ENCODE peak calls at places on chromosome 5, in seven cellular contexts. One of them, this sample, is unnamed.

GRCh38 chr5:73640861-73641320 is 14.9 kb downstream of the ARHGEF28 start:
- DNase-seq in K562: no peak
- DNase-seq in H1: no peak
- DNase-seq in HCT116: no peak
- DNase-seq in GM12878: no peak
- DNase-seq in HepG2: no peak
- DNase-seq in SK-N-SH: no peak
- DNase-seq in this sample: no peak

GRCh38 chr5:140324834-140325195 is 21.6 kb downstream of the HBEGF start:
- DNase-seq in H1: no peak
- DNase-seq in HCT116: no peak
- DNase-seq in HepG2: no peak
- DNase-seq in SK-N-SH: no peak
- DNase-seq in GM12878: no peak
- DNase-seq in K562: no peak
- DNase-seq in this sample: no peak

GRCh38 chr5:58088941-58089340 is 370.9 kb downstream of the PLK2 start:
- DNase-seq in H1: no peak
- DNase-seq in SK-N-SH: no peak
- DNase-seq in GM12878: no peak
- DNase-seq in K562: no peak
- DNase-seq in HCT116: no peak
- DNase-seq in HepG2: no peak
- DNase-seq in this sample: peak; percentile 88

GRCh38 chr5:141514330-141515111 is 25.6 kb downstream of the PCDHGC5 start:
- DNase-seq in HepG2: no peak
- DNase-seq in H1: no peak
- DNase-seq in GM12878: no peak
- DNase-seq in K562: no peak
- DNase-seq in SK-N-SH: no peak
- DNase-seq in HCT116: no peak
- DNase-seq in this sample: no peak

GRCh38 chr5:149617760-149618306 is 36.5 kb downstream of the ARHGEF37 start:
- DNase-seq in HCT116: no peak
- DNase-seq in K562: no peak
- DNase-seq in GM12878: peak; percentile 61
- DNase-seq in HepG2: no peak
- DNase-seq in SK-N-SH: no peak
- DNase-seq in H1: no peak
- DNase-seq in this sample: no peak

GRCh38 chr5:55613112-55613868 is 78.5 kb upstream of the PLPP1 start:
- DNase-seq in HCT116: no peak
- DNase-seq in H1: no peak
- DNase-seq in HepG2: no peak
- DNase-seq in K562: no peak
- DNase-seq in SK-N-SH: no peak
- DNase-seq in GM12878: no peak
- DNase-seq in this sample: no peak

GRCh38 chr5:133400831-133401351 is 211.4 kb downstream of the FSTL4 start:
- DNase-seq in SK-N-SH: no peak
- DNase-seq in HepG2: no peak
- DNase-seq in GM12878: no peak
- DNase-seq in H1: peak; percentile 50
- DNase-seq in HCT116: no peak
- DNase-seq in K562: no peak
- DNase-seq in this sample: no peak

GRCh38 chr5:150558088-150558621 is 50.2 kb downstream of the NDST1 start:
- DNase-seq in SK-N-SH: no peak
- DNase-seq in GM12878: no peak
- DNase-seq in HepG2: no peak
- DNase-seq in HCT116: no peak
- DNase-seq in H1: no peak
- DNase-seq in K562: no peak
- DNase-seq in this sample: no peak

GRCh38 chr5:119458911-119459632 is 6.8 kb downstream of the HSD17B4 start:
- DNase-seq in K562: no peak
- DNase-seq in HepG2: no peak
- DNase-seq in HCT116: no peak
- DNase-seq in SK-N-SH: no peak
- DNase-seq in H1: no peak
- DNase-seq in GM12878: no peak
- DNase-seq in this sample: no peak

GRCh38 chr5:149940077-149940574 is 4.5 kb downstream of the PDE6A start:
- DNase-seq in SK-N-SH: no peak
- DNase-seq in HepG2: no peak
- DNase-seq in H1: no peak
- DNase-seq in K562: no peak
- DNase-seq in GM12878: no peak
- DNase-seq in HCT116: no peak
- DNase-seq in this sample: no peak

GRCh38 chr5:78731884-78732283 is 83.3 kb upstream of the LHFPL2 start:
- DNase-seq in SK-N-SH: no peak
- DNase-seq in H1: no peak
- DNase-seq in GM12878: no peak
- DNase-seq in HCT116: no peak
- DNase-seq in K562: no peak
- DNase-seq in HepG2: no peak
- DNase-seq in this sample: no peak

GRCh38 chr5:138975098-138975847 is 100.1 kb upstream of the LRRTM2 start:
- DNase-seq in HepG2: no peak
- DNase-seq in GM12878: no peak
- DNase-seq in H1: no peak
- DNase-seq in HCT116: no peak
- DNase-seq in K562: no peak
- DNase-seq in SK-N-SH: no peak
- DNase-seq in this sample: no peak

GRCh38 chr5:135437796-135438560 is 9.2 kb downstream of the DCANP1 start:
- DNase-seq in H1: peak; percentile 41
- DNase-seq in GM12878: no peak
- DNase-seq in K562: no peak
- DNase-seq in HepG2: peak; percentile 34
- DNase-seq in HCT116: peak; percentile 44
- DNase-seq in SK-N-SH: no peak
- DNase-seq in this sample: no peak

GRCh38 chr5:68024426-68024825 is 191.1 kb upstream of the PIK3R1 start:
- DNase-seq in GM12878: no peak
- DNase-seq in SK-N-SH: no peak
- DNase-seq in HepG2: no peak
- DNase-seq in K562: no peak
- DNase-seq in HCT116: no peak
- DNase-seq in H1: no peak
- DNase-seq in this sample: no peak

GRCh38 chr5:68032240-68032762 is 183.3 kb upstream of the PIK3R1 start:
- DNase-seq in HCT116: no peak
- DNase-seq in K562: no peak
- DNase-seq in HepG2: no peak
- DNase-seq in H1: no peak
- DNase-seq in SK-N-SH: no peak
- DNase-seq in GM12878: no peak
- DNase-seq in this sample: no peak

GRCh38 chr5:68026092-68026910 is 189.3 kb upstream of the PIK3R1 start:
- DNase-seq in SK-N-SH: no peak
- DNase-seq in K562: no peak
- DNase-seq in HCT116: no peak
- DNase-seq in GM12878: no peak
- DNase-seq in H1: no peak
- DNase-seq in HepG2: no peak
- DNase-seq in this sample: no peak

GRCh38 chr5:68028131-68028727 is 187.3 kb upstream of the PIK3R1 start:
- DNase-seq in HepG2: no peak
- DNase-seq in GM12878: no peak
- DNase-seq in SK-N-SH: no peak
- DNase-seq in K562: no peak
- DNase-seq in HCT116: no peak
- DNase-seq in H1: no peak
- DNase-seq in this sample: no peak

DNA sequence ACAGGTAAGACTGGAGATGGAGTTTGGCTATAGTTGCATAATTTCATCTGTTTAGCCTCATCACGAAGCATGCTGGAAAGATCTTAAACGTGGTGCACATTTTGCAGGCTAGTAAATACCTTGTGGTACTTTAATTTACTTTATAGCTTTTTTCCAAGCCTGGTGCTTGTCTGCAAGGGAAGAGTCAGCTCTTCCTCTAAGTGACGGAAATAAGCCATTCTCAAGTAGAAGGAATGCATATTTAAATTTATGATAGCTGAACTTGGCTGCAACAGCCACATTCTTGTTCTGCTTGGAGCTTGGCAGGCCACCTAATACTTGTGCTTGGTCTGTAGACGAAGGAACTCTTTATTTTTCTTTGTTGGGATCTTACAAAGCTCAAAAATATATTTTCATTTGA is 188.0 kb upstream of the PIK3R1 start:
- DNase-seq in K562: no peak
- DNase-seq in H1: no peak
- DNase-seq in HCT116: no peak
- DNase-seq in GM12878: no peak
- DNase-seq in HepG2: no peak
- DNase-seq in SK-N-SH: no peak
- DNase-seq in this sample: no peak
- TF ChIP-seq JUND in K562: no peak
- TF ChIP-seq JUND in H1: no peak
- TF ChIP-seq JUND in HCT116: no peak
- TF ChIP-seq JUND in GM12878: no peak
- TF ChIP-seq JUND in HepG2: no peak
- TF ChIP-seq JUND in SK-N-SH: peak; percentile 81
- TF ChIP-seq JUND in this sample: no peak

DNA sequence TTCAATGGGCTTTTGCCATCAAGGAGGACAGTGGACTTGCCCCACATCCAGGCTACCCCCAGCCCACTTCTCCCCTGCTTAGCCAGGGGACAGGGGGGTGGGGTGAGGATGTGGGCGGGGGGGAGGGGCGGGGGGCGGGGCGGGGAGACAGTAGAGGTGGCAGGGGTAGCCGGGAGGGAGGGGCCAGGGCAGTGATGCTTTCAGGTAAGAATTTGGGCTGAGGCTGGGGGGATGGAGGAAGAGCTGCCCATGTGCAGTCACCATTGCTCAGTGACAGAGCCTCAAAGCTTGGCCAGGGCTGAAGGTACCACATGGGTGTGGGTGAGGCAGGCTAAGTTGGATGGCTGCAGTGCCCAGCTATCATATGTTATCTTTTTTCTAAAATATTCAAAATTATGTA is 40.7 kb upstream of the HNRNPA0 start:
- DNase-seq in SK-N-SH: no peak
- DNase-seq in H1: no peak
- DNase-seq in HepG2: no peak
- DNase-seq in K562: no peak
- DNase-seq in GM12878: no peak
- DNase-seq in HCT116: no peak
- DNase-seq in this sample: no peak
- TF ChIP-seq JUND in SK-N-SH: no peak
- TF ChIP-seq JUND in H1: no peak
- TF ChIP-seq JUND in HepG2: no peak
- TF ChIP-seq JUND in K562: no peak
- TF ChIP-seq JUND in GM12878: no peak
- TF ChIP-seq JUND in HCT116: no peak
- TF ChIP-seq JUND in this sample: no peak

GRCh38 chr5:93107828-93108520 is 473.0 kb downstream of the NR2F1-AS1 start:
- DNase-seq in HCT116: no peak
- DNase-seq in HepG2: no peak
- DNase-seq in GM12878: no peak
- DNase-seq in SK-N-SH: no peak
- DNase-seq in H1: no peak
- DNase-seq in K562: no peak
- DNase-seq in this sample: no peak

DNA sequence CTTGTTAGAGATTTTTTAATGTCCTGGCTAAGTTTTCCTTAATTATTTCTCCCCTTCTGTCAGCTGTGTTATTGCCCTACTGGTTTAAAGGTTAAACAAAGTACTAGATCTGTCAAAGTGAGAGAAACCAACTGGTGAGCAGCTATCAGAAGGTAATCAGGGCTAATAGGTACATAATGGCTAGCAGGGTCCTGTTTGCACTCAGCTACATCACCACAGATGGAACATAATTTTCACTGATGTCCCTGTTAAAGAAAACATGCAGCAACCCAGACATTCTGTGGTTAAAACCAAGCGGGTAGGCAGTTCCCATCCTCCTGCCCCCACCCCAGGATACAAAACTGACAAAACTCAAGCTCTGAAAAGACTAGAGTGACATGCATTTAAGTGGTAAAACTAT is 473.9 kb downstream of the NR2F1-AS1 start:
- DNase-seq in GM12878: no peak
- DNase-seq in SK-N-SH: peak; percentile 15
- DNase-seq in K562: no peak
- DNase-seq in HepG2: no peak
- DNase-seq in H1: no peak
- DNase-seq in HCT116: no peak
- DNase-seq in this sample: no peak
- TF ChIP-seq JUND in GM12878: no peak
- TF ChIP-seq JUND in SK-N-SH: no peak
- TF ChIP-seq JUND in K562: no peak
- TF ChIP-seq JUND in HepG2: no peak
- TF ChIP-seq JUND in H1: no peak
- TF ChIP-seq JUND in HCT116: no peak
- TF ChIP-seq JUND in this sample: no peak

DNA sequence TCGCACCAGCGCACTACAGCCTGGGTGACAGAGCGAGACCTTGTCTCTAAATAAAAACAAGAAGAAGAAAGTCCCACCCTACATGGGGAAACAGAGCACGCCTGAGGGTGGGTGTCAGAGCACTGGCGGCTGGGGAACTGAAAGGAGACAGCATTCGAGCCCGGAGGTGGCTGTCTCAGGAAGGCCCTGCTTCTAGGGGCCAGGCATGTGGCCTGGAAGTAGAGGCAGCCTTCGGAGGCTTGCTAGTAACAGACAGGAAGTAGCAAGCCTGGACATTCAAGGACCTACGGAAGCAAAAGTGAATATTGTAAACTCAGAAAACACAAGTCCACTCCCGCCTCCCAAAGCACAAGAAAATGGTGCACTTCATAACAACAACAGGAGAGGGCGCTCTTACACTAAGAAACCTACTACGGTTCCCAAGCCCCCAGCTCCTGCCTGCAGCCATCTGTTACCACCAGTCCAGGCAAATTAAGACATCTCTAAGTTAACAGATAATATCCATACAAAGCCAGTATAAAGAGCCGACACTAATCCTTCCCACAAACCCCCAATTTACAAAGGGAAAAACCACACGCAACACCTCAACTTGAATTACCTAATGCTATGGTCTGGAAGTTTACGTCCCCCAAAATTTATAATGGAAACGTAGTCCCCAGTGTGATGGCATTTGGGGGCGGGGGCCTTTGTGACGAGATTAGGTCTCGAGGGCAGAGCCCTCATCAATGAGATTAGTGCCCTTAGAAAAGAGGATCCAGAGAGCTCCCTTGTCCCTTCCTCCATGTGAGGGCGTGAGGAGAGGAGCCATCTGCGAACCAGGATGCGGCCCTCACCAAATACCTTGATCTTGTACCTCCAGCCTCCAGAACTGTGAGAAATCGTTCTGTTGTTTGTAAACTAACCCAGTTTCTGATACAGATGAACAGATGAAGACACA is 7.7 kb downstream of the RASGEF1C start:
- DNase-seq in SK-N-SH: peak; percentile 66
- DNase-seq in HCT116: peak; percentile 27
- DNase-seq in K562: peak; percentile 63
- DNase-seq in H1: peak; percentile 88
- DNase-seq in GM12878: no peak
- DNase-seq in HepG2: peak; percentile 15
- DNase-seq in this sample: peak; percentile 73
- TF ChIP-seq JUND in SK-N-SH: no peak
- TF ChIP-seq JUND in HCT116: no peak
- TF ChIP-seq JUND in K562: no peak
- TF ChIP-seq JUND in H1: no peak
- TF ChIP-seq JUND in GM12878: no peak
- TF ChIP-seq JUND in HepG2: no peak
- TF ChIP-seq JUND in this sample: no peak